ENCODE peak calls at places on chromosome 1, in nine cellular contexts. One of them, this sample, is unnamed.

GRCh38 chr1:214337536-214337935 is 56.6 kb downstream of the SMYD2 start:
- DNase-seq in neural progenitor cell: peak; percentile 29
- DNase-seq in MM.1S: no peak
- DNase-seq in OCI-LY7: no peak
- DNase-seq in HCT116: no peak
- DNase-seq in PC-3: no peak
- DNase-seq in GM23338: peak; percentile 57
- DNase-seq in SK-N-SH: no peak
- DNase-seq in hepatocyte: peak; percentile 38
- DNase-seq in this sample: peak; percentile 75

GRCh38 chr1:61561666-61562065 is 163.3 kb downstream of the TM2D1 start:
- DNase-seq in neural progenitor cell: no peak
- DNase-seq in GM23338: no peak
- DNase-seq in SK-N-SH: no peak
- DNase-seq in OCI-LY7: no peak
- DNase-seq in HCT116: no peak
- DNase-seq in PC-3: peak; percentile 17
- DNase-seq in MM.1S: no peak
- DNase-seq in hepatocyte: no peak
- DNase-seq in this sample: peak; percentile 69

GRCh38 chr1:209886219-209886536 is 51.8 kb upstream of the SYT14 start:
- DNase-seq in SK-N-SH: no peak
- DNase-seq in hepatocyte: no peak
- DNase-seq in neural progenitor cell: no peak
- DNase-seq in MM.1S: no peak
- DNase-seq in GM23338: no peak
- DNase-seq in PC-3: peak; percentile 58
- DNase-seq in HCT116: no peak
- DNase-seq in OCI-LY7: no peak
- DNase-seq in this sample: no peak

GRCh38 chr1:112957133-112957812 is 1.3 kb upstream of the SLC16A1 start:
- DNase-seq in HCT116: peak; percentile 75
- DNase-seq in SK-N-SH: peak; percentile 48
- DNase-seq in OCI-LY7: peak; percentile 89
- DNase-seq in GM23338: peak; percentile 75
- DNase-seq in MM.1S: peak; percentile 74
- DNase-seq in hepatocyte: peak; percentile 37
- DNase-seq in neural progenitor cell: peak; percentile 12
- DNase-seq in PC-3: peak; percentile 88
- DNase-seq in this sample: peak; percentile 94

GRCh38 chr1:225250432-225250831 is 177.4 kb downstream of the LBR start:
- DNase-seq in SK-N-SH: no peak
- DNase-seq in neural progenitor cell: no peak
- DNase-seq in GM23338: no peak
- DNase-seq in OCI-LY7: no peak
- DNase-seq in hepatocyte: no peak
- DNase-seq in PC-3: no peak
- DNase-seq in HCT116: no peak
- DNase-seq in MM.1S: no peak
- DNase-seq in this sample: no peak

GRCh38 chr1:228647523-228648444 is 87.5 kb upstream of the RHOU start:
- DNase-seq in PC-3: peak; percentile 87
- DNase-seq in OCI-LY7: peak; percentile 17
- DNase-seq in hepatocyte: peak; percentile 70
- DNase-seq in HCT116: peak; percentile 78
- DNase-seq in neural progenitor cell: peak; percentile 77
- DNase-seq in SK-N-SH: peak; percentile 63
- DNase-seq in GM23338: peak; percentile 77
- DNase-seq in MM.1S: no peak
- DNase-seq in this sample: peak; percentile 69

GRCh38 chr1:51990478-51990965 is at the start of gene RAB3B:
- DNase-seq in neural progenitor cell: peak; percentile 93
- DNase-seq in SK-N-SH: peak; percentile 92
- DNase-seq in HCT116: peak; percentile 51
- DNase-seq in GM23338: peak; percentile 95
- DNase-seq in MM.1S: peak; percentile 86
- DNase-seq in hepatocyte: peak; percentile 92
- DNase-seq in OCI-LY7: peak; percentile 11
- DNase-seq in PC-3: peak; percentile 77
- DNase-seq in this sample: peak; percentile 82

GRCh38 chr1:30684881-30685795 is 38.2 kb downstream of the MATN1 start:
- DNase-seq in hepatocyte: peak; percentile 94
- DNase-seq in OCI-LY7: no peak
- DNase-seq in MM.1S: no peak
- DNase-seq in SK-N-SH: peak; percentile 77
- DNase-seq in GM23338: peak; percentile 99
- DNase-seq in neural progenitor cell: peak; percentile 99
- DNase-seq in HCT116: peak; percentile 90
- DNase-seq in PC-3: peak; percentile 24
- DNase-seq in this sample: no peak

GRCh38 chr1:4668738-4669700 is 14.6 kb downstream of the AJAP1 start:
- DNase-seq in PC-3: peak; percentile 22
- DNase-seq in MM.1S: no peak
- DNase-seq in hepatocyte: no peak
- DNase-seq in GM23338: no peak
- DNase-seq in HCT116: no peak
- DNase-seq in OCI-LY7: no peak
- DNase-seq in SK-N-SH: no peak
- DNase-seq in neural progenitor cell: no peak
- DNase-seq in this sample: peak; percentile 11

GRCh38 chr1:20787775-20788488 is 825 bp upstream of the HP1BP3 start:
- DNase-seq in neural progenitor cell: peak; percentile 23
- DNase-seq in PC-3: peak; percentile 53
- DNase-seq in MM.1S: no peak
- DNase-seq in OCI-LY7: no peak
- DNase-seq in SK-N-SH: peak; percentile 34
- DNase-seq in GM23338: peak; percentile 28
- DNase-seq in HCT116: no peak
- DNase-seq in hepatocyte: peak; percentile 55
- DNase-seq in this sample: peak; percentile 88

GRCh38 chr1:45566722-45567121 is 16.1 kb downstream of the AKR1A1 start:
- DNase-seq in neural progenitor cell: no peak
- DNase-seq in hepatocyte: peak; percentile 51
- DNase-seq in MM.1S: no peak
- DNase-seq in OCI-LY7: no peak
- DNase-seq in HCT116: no peak
- DNase-seq in PC-3: no peak
- DNase-seq in GM23338: no peak
- DNase-seq in SK-N-SH: no peak
- DNase-seq in this sample: no peak

GRCh38 chr1:26468911-26469310 is 3.3 kb upstream of the HMGN2 start:
- DNase-seq in SK-N-SH: no peak
- DNase-seq in neural progenitor cell: peak; percentile 50
- DNase-seq in MM.1S: no peak
- DNase-seq in OCI-LY7: no peak
- DNase-seq in PC-3: no peak
- DNase-seq in HCT116: no peak
- DNase-seq in GM23338: no peak
- DNase-seq in hepatocyte: no peak
- DNase-seq in this sample: no peak

GRCh38 chr1:192109576-192109975 is 48.7 kb upstream of the RGS18 start:
- DNase-seq in hepatocyte: no peak
- DNase-seq in OCI-LY7: no peak
- DNase-seq in PC-3: no peak
- DNase-seq in HCT116: no peak
- DNase-seq in neural progenitor cell: no peak
- DNase-seq in MM.1S: no peak
- DNase-seq in SK-N-SH: no peak
- DNase-seq in GM23338: no peak
- DNase-seq in this sample: no peak

GRCh38 chr1:192104135-192104534 is 54.1 kb upstream of the RGS18 start:
- DNase-seq in HCT116: no peak
- DNase-seq in SK-N-SH: no peak
- DNase-seq in neural progenitor cell: no peak
- DNase-seq in MM.1S: no peak
- DNase-seq in hepatocyte: no peak
- DNase-seq in GM23338: no peak
- DNase-seq in PC-3: no peak
- DNase-seq in OCI-LY7: no peak
- DNase-seq in this sample: no peak

GRCh38 chr1:192104852-192105251 is 53.4 kb upstream of the RGS18 start:
- DNase-seq in HCT116: no peak
- DNase-seq in GM23338: no peak
- DNase-seq in SK-N-SH: no peak
- DNase-seq in OCI-LY7: no peak
- DNase-seq in MM.1S: no peak
- DNase-seq in hepatocyte: no peak
- DNase-seq in PC-3: peak; percentile 2
- DNase-seq in neural progenitor cell: no peak
- DNase-seq in this sample: peak; percentile 13

DNA sequence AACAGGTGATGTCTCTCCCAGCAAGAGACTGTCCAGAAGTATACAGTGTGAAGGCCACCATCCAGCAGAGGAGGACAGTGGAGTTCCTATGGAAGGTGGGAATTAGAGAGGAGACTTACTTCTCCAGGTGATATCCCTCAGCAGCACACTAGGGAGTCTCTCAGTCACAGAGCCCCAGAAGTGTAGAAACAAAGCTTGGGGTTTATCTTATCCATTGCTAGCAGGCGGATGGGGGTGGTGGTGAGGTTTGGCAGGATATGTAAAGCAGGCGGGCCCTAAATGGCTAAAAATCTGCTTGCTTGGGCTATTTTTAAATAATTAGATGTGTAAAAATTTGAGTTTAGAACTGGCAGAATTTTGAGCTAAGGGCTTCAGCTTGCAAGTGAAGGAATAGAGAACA is 50.1 kb upstream of the RGS18 start:
- DNase-seq in OCI-LY7: no peak
- DNase-seq in GM23338: peak; percentile 6
- DNase-seq in PC-3: no peak
- DNase-seq in MM.1S: no peak
- DNase-seq in hepatocyte: no peak
- DNase-seq in SK-N-SH: no peak
- DNase-seq in HCT116: no peak
- DNase-seq in neural progenitor cell: no peak
- DNase-seq in this sample: no peak
- TF ChIP-seq EZH2phosphoT487 in OCI-LY7: no peak
- TF ChIP-seq EZH2phosphoT487 in GM23338: no peak
- TF ChIP-seq EZH2phosphoT487 in PC-3: no peak
- TF ChIP-seq EZH2phosphoT487 in MM.1S: no peak
- TF ChIP-seq EZH2phosphoT487 in hepatocyte: no peak
- TF ChIP-seq EZH2phosphoT487 in SK-N-SH: no peak
- TF ChIP-seq EZH2phosphoT487 in HCT116: no peak
- TF ChIP-seq EZH2phosphoT487 in neural progenitor cell: no peak
- TF ChIP-seq EZH2phosphoT487 in this sample: no peak

DNA sequence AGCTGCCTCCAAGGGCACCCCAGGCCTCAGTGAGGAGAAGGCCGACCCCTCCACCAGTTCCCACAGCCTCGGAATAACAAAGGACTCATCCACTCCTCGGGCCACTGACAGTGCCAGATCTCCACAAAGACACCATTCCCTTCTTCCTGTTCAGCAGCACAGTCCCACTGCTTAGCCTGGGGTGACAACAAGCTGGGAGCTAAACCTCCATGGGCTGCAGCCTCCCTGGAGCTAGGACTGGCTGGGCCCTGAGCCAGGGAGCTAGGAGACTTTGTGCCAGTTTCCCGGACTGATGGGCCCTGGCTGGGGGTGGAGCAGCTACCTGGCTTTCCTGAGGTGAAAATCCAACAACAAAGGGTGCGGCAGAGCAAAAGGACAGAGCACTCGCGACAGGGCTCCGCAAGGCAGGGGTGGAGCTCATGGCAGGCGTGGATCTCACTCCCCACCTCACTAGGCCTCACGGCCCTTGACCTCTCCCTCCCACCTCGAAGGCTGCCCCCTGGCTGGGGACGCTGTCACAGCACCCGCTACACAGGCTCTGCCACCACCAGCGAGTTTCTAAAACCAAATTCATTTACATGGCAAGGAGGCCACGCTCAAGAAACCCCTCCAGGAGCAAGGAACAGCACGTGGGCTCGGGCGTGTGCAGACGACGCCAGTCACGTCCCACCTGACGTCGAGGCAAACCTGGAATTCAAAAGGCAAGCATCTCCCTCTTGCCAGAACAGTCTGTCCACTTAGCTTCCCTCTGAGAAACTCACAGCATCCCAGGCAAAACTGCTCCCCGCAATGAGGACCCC is 13.8 kb downstream of the SLC35E2B start:
- DNase-seq in neural progenitor cell: no peak
- DNase-seq in PC-3: peak; percentile 9
- DNase-seq in MM.1S: peak; percentile 86
- DNase-seq in OCI-LY7: peak; percentile 89
- DNase-seq in GM23338: peak; percentile 70
- DNase-seq in HCT116: no peak
- DNase-seq in SK-N-SH: peak; percentile 58
- DNase-seq in hepatocyte: peak; percentile 72
- DNase-seq in this sample: no peak
- H3K4me2 ChIP-seq in neural progenitor cell: no peak overlapping the region
- H3K4me2 ChIP-seq in PC-3: no peak overlapping the region
- H3K4me2 ChIP-seq in MM.1S: peak overlapping the region; percentile 99
- H3K4me2 ChIP-seq in OCI-LY7: peak overlapping the region; percentile 97
- H3K4me2 ChIP-seq in GM23338: peak overlapping the region; percentile 51
- H3K4me2 ChIP-seq in HCT116: no peak overlapping the region
- H3K4me2 ChIP-seq in SK-N-SH: no peak overlapping the region
- H3K4me2 ChIP-seq in hepatocyte: peak overlapping the region; percentile 15
- H3K4me2 ChIP-seq in this sample: no peak overlapping the region

GRCh38 chr1:168121314-168122029 is 15.3 kb downstream of the GPR161 start:
- DNase-seq in OCI-LY7: no peak
- DNase-seq in HCT116: no peak
- DNase-seq in MM.1S: no peak
- DNase-seq in SK-N-SH: no peak
- DNase-seq in neural progenitor cell: no peak
- DNase-seq in hepatocyte: peak; percentile 57
- DNase-seq in GM23338: no peak
- DNase-seq in PC-3: no peak
- DNase-seq in this sample: peak; percentile 79
- TF ChIP-seq EZH2phosphoT487 in OCI-LY7: no peak
- TF ChIP-seq EZH2phosphoT487 in HCT116: no peak
- TF ChIP-seq EZH2phosphoT487 in MM.1S: no peak
- TF ChIP-seq EZH2phosphoT487 in SK-N-SH: no peak
- TF ChIP-seq EZH2phosphoT487 in neural progenitor cell: no peak
- TF ChIP-seq EZH2phosphoT487 in hepatocyte: no peak
- TF ChIP-seq EZH2phosphoT487 in GM23338: no peak
- TF ChIP-seq EZH2phosphoT487 in PC-3: no peak
- TF ChIP-seq EZH2phosphoT487 in this sample: no peak

GRCh38 chr1:110380667-110381283 is 10.1 kb downstream of the SLC16A4 start:
- DNase-seq in MM.1S: no peak
- DNase-seq in neural progenitor cell: no peak
- DNase-seq in HCT116: no peak
- DNase-seq in OCI-LY7: peak; percentile 40
- DNase-seq in PC-3: no peak
- DNase-seq in hepatocyte: no peak
- DNase-seq in GM23338: no peak
- DNase-seq in SK-N-SH: no peak
- DNase-seq in this sample: peak; percentile 34

GRCh38 chr1:110387048-110387748 is 3.6 kb downstream of the SLC16A4 start:
- DNase-seq in PC-3: no peak
- DNase-seq in MM.1S: no peak
- DNase-seq in GM23338: no peak
- DNase-seq in SK-N-SH: no peak
- DNase-seq in hepatocyte: no peak
- DNase-seq in HCT116: no peak
- DNase-seq in neural progenitor cell: no peak
- DNase-seq in OCI-LY7: no peak
- DNase-seq in this sample: no peak

GRCh38 chr1:110385369-110385768 is 5.5 kb downstream of the SLC16A4 start:
- DNase-seq in MM.1S: no peak
- DNase-seq in HCT116: no peak
- DNase-seq in OCI-LY7: peak; percentile 33
- DNase-seq in hepatocyte: no peak
- DNase-seq in PC-3: no peak
- DNase-seq in neural progenitor cell: no peak
- DNase-seq in GM23338: no peak
- DNase-seq in SK-N-SH: no peak
- DNase-seq in this sample: no peak

GRCh38 chr1:110384581-110385321 is 6.1 kb downstream of the SLC16A4 start:
- DNase-seq in PC-3: no peak
- DNase-seq in MM.1S: no peak
- DNase-seq in GM23338: no peak
- DNase-seq in HCT116: no peak
- DNase-seq in OCI-LY7: peak; percentile 94
- DNase-seq in SK-N-SH: no peak
- DNase-seq in hepatocyte: peak; percentile 29
- DNase-seq in neural progenitor cell: no peak
- DNase-seq in this sample: no peak

GRCh38 chr1:110383311-110383990 is 7.4 kb downstream of the SLC16A4 start:
- DNase-seq in neural progenitor cell: no peak
- DNase-seq in OCI-LY7: peak; percentile 21
- DNase-seq in GM23338: no peak
- DNase-seq in HCT116: no peak
- DNase-seq in hepatocyte: no peak
- DNase-seq in MM.1S: no peak
- DNase-seq in PC-3: peak; percentile 76
- DNase-seq in SK-N-SH: no peak
- DNase-seq in this sample: peak; percentile 44
- H3K4me2 ChIP-seq in neural progenitor cell: no peak overlapping the region
- H3K4me2 ChIP-seq in OCI-LY7: peak overlapping the region; percentile 86
- H3K4me2 ChIP-seq in GM23338: no peak overlapping the region
- H3K4me2 ChIP-seq in HCT116: no peak overlapping the region
- H3K4me2 ChIP-seq in hepatocyte: no peak overlapping the region
- H3K4me2 ChIP-seq in MM.1S: no peak overlapping the region
- H3K4me2 ChIP-seq in PC-3: peak overlapping the region; percentile 20
- H3K4me2 ChIP-seq in SK-N-SH: no peak overlapping the region
- H3K4me2 ChIP-seq in this sample: peak overlapping the region; percentile 63

This sample was measured in GM23248.